ENCODE peak calls at places on chromosomes 11 and 22, in ten cellular contexts. U is spleen; R is hepatocyte; O is GM23338; V is neuronal stem cell; E is astrocyte of the spinal cord; X is CD8-positive, alpha-beta T cell; J is skeletal muscle cell; Y is thoracic aorta; N is choroid plexus epithelial cell. A is an unnamed sample.

GRCh38 chr11:46719048-46719542 is at the start of gene F2:
- DNase-seq in U (no peak), R (peak; percentile 34), O (no peak), V (no peak), E (no peak), X (no peak), J (no peak), Y (no peak), N (no peak), A (no peak)

GRCh38 chr11:12995211-12995610 is 13.9 kb upstream of the RASSF10 start:
- DNase-seq in U (no peak), R (no peak), O (no peak), V (no peak), E (no peak), X (no peak), J (no peak), Y (no peak), N (peak; percentile 68), A (no peak)

GRCh38 chr11:111833524-111833923 is 37.9 kb downstream of the ALG9 start:
- DNase-seq in U (no peak), R (no peak), O (peak; percentile 8), V (no peak), E (no peak), X (no peak), J (no peak), Y (no peak), N (peak; percentile 69), A (no peak)

GRCh38 chr11:124882339-124883071 is 15.2 kb downstream of the ROBO4 start:
- DNase-seq in U (no peak), R (no peak), O (peak; percentile 30), V (no peak), E (peak; percentile 13), X (no peak), J (no peak), Y (no peak), N (peak; percentile 40), A (no peak)

GRCh38 chr11:121311373-121311772 is 18.8 kb downstream of the SC5D start:
- DNase-seq in U (no peak), R (no peak), O (no peak), V (no peak), E (no peak), X (no peak), J (no peak), Y (no peak), N (no peak), A (no peak)

GRCh38 chr22:37018086-37018814 is 997 bp downstream of the TST start:
- DNase-seq in U (peak; percentile 80), R (no peak), O (peak; percentile 49), V (no peak), E (peak; percentile 5), X (no peak), J (no peak), Y (no peak), N (no peak), A (no peak)

GRCh38 chr11:57499413-57499982 is 16.0 kb downstream of the SLC43A1 start:
- DNase-seq in U (peak; percentile 95), R (peak; percentile 97), O (peak; percentile 99), V (peak; percentile 91), E (peak; percentile 93), X (no peak), J (peak; percentile 77), Y (peak; percentile 80), N (peak; percentile 97), A (peak; percentile 99)

GRCh38 chr11:104390696-104391095 is 226.7 kb upstream of the PDGFD start:
- DNase-seq in U (no peak), R (no peak), O (no peak), V (no peak), E (peak; percentile 41), X (no peak), J (no peak), Y (no peak), N (peak; percentile 49), A (no peak)

GRCh38 chr11:68373810-68374501 is 61.6 kb downstream of the LRP5 start:
- DNase-seq in U (no peak), R (peak; percentile 62), O (no peak), V (no peak), E (peak; percentile 29), X (no peak), J (peak; percentile 31), Y (no peak), N (peak; percentile 48), A (no peak)

GRCh38 chr11:73147771-73148681 is 5.9 kb upstream of the FCHSD2 start:
- DNase-seq in U (peak; percentile 77), R (no peak), O (no peak), V (no peak), E (no peak), X (no peak), J (no peak), Y (no peak), N (no peak), A (no peak)

DNA sequence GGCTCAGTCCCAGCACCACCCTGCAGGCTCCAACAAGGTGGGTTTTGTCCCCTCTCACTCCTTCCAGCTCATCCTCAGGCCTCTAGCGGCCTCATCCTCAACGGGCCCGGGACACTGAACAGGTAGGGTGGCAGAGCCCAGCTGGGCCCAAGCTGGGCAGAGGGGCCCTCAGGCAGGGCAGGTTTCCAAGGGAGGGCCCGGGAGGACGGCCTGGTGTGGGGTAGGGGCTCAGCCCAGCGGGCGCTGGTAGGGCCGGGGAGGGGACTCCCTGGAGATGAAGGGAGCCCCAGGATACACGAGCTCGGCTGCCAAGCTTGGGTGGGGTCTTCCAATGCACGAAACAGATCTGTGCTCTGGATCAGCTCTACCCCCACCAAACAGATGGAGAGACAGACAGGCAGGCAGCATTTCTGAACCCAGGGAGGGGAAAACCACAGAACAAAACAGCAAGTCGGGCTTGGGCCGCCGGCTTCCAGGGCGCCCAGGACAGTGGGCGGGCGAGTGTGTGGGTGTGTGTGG is 2.6 kb upstream of the IFITM10 start:
- DNase-seq in U (peak; percentile 68), R (no peak), O (no peak), V (no peak), E (no peak), X (no peak), J (no peak), Y (no peak), N (no peak), A (no peak)
- H3K4me3 ChIP-seq in U (no peak overlapping the region), R (no peak overlapping the region), O (no peak overlapping the region), V (no peak overlapping the region), E (no peak overlapping the region), X (no peak overlapping the region), J (no peak overlapping the region), Y (no peak overlapping the region), N (no peak overlapping the region), A (no peak overlapping the region)

GRCh38 chr22:20456064-20456721 is 18.6 kb upstream of the SCARF2 start:
- DNase-seq in U (peak; percentile 92), R (peak; percentile 92), O (peak; percentile 96), V (peak; percentile 71), E (peak; percentile 83), X (peak; percentile 48), J (peak; percentile 55), Y (no peak), N (peak; percentile 91), A (no peak)
- H3K4me3 ChIP-seq in U (no peak overlapping the region), R (no peak overlapping the region), O (no peak overlapping the region), V (no peak overlapping the region), E (no peak overlapping the region), X (no peak overlapping the region), J (no peak overlapping the region), Y (no peak overlapping the region), N (no peak overlapping the region), A (no peak overlapping the region)

DNA sequence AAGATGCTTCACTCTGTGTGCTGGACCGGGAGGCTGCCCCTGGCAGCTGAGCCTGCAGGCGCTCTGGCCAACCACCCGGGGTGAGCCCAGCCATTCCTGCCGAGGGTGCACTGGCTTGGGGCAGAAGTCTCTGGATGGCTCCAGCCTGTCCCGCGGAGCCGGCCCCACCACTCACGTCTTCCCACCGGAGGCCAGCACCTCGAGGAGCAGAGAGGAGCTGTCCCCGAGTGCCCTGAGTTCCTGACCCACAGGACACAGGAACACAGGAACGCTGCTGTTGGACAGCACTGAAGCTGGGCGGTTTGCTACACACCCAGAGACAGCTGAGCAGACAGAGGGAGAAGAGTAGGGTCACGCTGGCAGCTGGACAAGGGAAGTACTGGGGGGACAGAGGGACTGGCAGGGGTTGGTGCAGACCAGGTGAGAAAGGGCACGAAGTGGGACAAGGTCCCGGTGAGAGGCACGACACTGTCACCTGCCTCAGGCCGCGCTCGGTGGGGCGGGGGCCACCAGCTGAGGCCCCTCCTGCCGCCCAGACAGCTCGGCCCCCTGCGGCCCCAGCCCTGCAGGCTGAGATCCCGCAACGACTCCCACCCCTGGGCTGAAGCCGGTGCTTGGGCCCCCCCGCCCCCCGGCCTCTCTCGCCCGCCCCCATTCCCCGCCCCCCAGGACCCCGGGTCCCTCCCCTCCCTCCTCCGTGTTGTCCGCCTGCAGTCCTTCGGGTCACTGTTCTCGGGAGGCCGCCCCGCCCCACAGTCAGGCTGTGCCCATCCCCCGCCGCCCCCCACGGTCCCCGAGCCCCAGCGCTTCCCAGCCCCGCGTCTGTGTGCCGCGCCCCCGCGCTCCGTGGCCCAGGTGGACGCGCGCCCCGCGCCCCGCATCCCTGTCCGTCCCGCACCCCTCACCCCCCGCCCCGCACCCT is 624 bp upstream of the B4GALNT4 start:
- DNase-seq in U (no peak), R (peak; percentile 55), O (no peak), V (peak; percentile 32), E (no peak), X (no peak), J (no peak), Y (no peak), N (peak; percentile 25), A (no peak)
- H3K4me3 ChIP-seq in U (no peak overlapping the region), R (peak overlapping the region; percentile 33), O (peak overlapping the region; percentile 54), V (peak overlapping the region; percentile 70), E (peak overlapping the region; percentile 12), X (no peak overlapping the region), J (peak overlapping the region; percentile 34), Y (peak overlapping the region; percentile 8), N (no peak overlapping the region), A (peak overlapping the region; percentile 46)

GRCh38 chr22:20965104-20965887 is 1.8 kb upstream of the AIFM3 start:
- DNase-seq in U (peak; percentile 78), R (no peak), O (no peak), V (no peak), E (no peak), X (no peak), J (no peak), Y (no peak), N (no peak), A (no peak)

GRCh38 chr22:20963201-20964052 is 3.6 kb upstream of the AIFM3 start:
- DNase-seq in U (peak; percentile 47), R (no peak), O (no peak), V (no peak), E (no peak), X (no peak), J (no peak), Y (no peak), N (no peak), A (no peak)

GRCh38 chr22:20964090-20964798 is 2.8 kb upstream of the AIFM3 start:
- DNase-seq in U (peak; percentile 64), R (no peak), O (no peak), V (no peak), E (no peak), X (no peak), J (no peak), Y (no peak), N (no peak), A (no peak)

GRCh38 chr22:20965888-20966855 is 883 bp upstream of the AIFM3 start:
- DNase-seq in U (peak; percentile 72), R (no peak), O (no peak), V (no peak), E (no peak), X (no peak), J (no peak), Y (no peak), N (no peak), A (no peak)

DNA sequence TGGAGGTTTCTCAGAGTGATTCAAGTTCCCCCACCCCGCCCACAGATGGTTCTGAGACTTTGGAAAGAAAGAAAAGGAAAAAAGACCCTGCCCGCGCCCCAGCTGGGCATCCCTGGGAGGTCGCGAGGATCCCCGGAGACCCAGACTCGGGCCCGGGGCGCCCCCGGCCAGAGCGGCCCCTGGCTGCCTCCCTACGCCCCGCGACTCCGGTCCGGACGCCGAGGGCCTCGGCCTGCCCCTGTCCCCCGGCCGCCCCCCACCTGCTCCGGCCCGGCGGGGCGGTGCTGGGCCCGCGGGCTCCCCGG is 2.3 kb upstream of the AIFM3 start:
- DNase-seq in U (peak; percentile 71), R (no peak), O (no peak), V (no peak), E (no peak), X (no peak), J (no peak), Y (no peak), N (no peak), A (no peak)
- H3K4me3 ChIP-seq in U (peak overlapping the region; percentile 14), R (peak overlapping the region; percentile 45), O (peak overlapping the region; percentile 55), V (peak overlapping the region; percentile 42), E (peak overlapping the region; percentile 17), X (peak overlapping the region; percentile 35), J (peak overlapping the region; percentile 24), Y (peak overlapping the region; percentile 45), N (peak overlapping the region; percentile 17), A (peak overlapping the region; percentile 63)

A was measured in esophagus muscularis mucosa.